ENCODE peak calls at places on chromosomes 12 and 14, in five cellular contexts. F, I, Q, D and P are unnamed samples.

GRCh38 chr12:4355843-4356327 is 23.6 kb downstream of the FGF23 start:
- DNase-seq in F (no peak), Q (peak; percentile 16), I (no peak), D (peak; percentile 49), P (no peak)

GRCh38 chr12:130707571-130707891 is 8.6 kb downstream of the RIMBP2 start:
- DNase-seq in D (no peak), Q (no peak), I (no peak), F (no peak), P (no peak)

GRCh38 chr12:121131941-121132341 is 735 bp upstream of the P2RX7 start:
- DNase-seq in I (no peak), Q (no peak), F (no peak), D (no peak), P (no peak)

GRCh38 chr14:58428011-58428807 is 690 bp downstream of the KIAA0586 start:
- DNase-seq in F (peak; percentile 69), D (peak; percentile 22), I (peak; percentile 23), Q (peak; percentile 21), P (peak; percentile 45)

GRCh38 chr12:120993496-120993895 is 15.2 kb downstream of the HNF1A start:
- DNase-seq in F (no peak), D (no peak), I (no peak), Q (no peak), P (no peak)

GRCh38 chr14:73723799-73724621 is 9.8 kb upstream of the PNMA1 start:
- DNase-seq in F (peak; percentile 91), D (peak; percentile 53), Q (no peak), I (peak; percentile 70), P (no peak)

GRCh38 chr12:39441963-39442894 is 691 bp downstream of the KIF21A start:
- DNase-seq in F (peak; percentile 6), D (peak; percentile 58), Q (peak; percentile 11), I (no peak), P (peak; percentile 29)

GRCh38 chr12:78490841-78491240 is 373.7 kb upstream of the SYT1 start:
- DNase-seq in Q (no peak), I (no peak), F (no peak), D (no peak), P (no peak)

GRCh38 chr12:43285248-43285647 is 266.8 kb downstream of the ADAMTS20 start:
- DNase-seq in Q (no peak), I (no peak), D (no peak), F (peak; percentile 47), P (no peak)

GRCh38 chr12:55720071-55720564 is at the start of gene RDH5:
- DNase-seq in D (peak; percentile 92), Q (peak; percentile 90), F (no peak), I (peak; percentile 87), P (peak; percentile 58)

GRCh38 chr12:5967645-5968415 is 22.8 kb upstream of the ANO2 start:
- DNase-seq in F (no peak), Q (no peak), I (no peak), D (no peak), P (no peak)

GRCh38 chr14:52111583-52111982 is 42.7 kb upstream of the NID2 start:
- DNase-seq in Q (no peak), F (no peak), D (no peak), I (no peak), P (no peak)

GRCh38 chr14:105055334-105055733 is 9.9 kb downstream of the GPR132 start:
- DNase-seq in I (no peak), D (no peak), Q (no peak), F (no peak), P (no peak)

GRCh38 chr14:95184413-95184790 is 27.1 kb upstream of the DICER1 start:
- DNase-seq in I (no peak), D (no peak), Q (no peak), F (no peak), P (no peak)

GRCh38 chr12:100545092-100545491 is 28.4 kb upstream of the GAS2L3 start:
- DNase-seq in D (no peak), F (no peak), Q (no peak), I (no peak), P (no peak)

GRCh38 chr12:66942741-66943465 is 264.0 kb upstream of the GRIP1 start:
- DNase-seq in I (no peak), Q (no peak), D (no peak), F (no peak), P (no peak)

GRCh38 chr12:47145188-47145587 is 65.4 kb upstream of the AMIGO2 start:
- DNase-seq in F (no peak), I (no peak), Q (no peak), D (no peak), P (no peak)

GRCh38 chr14:56733396-56733795 is 76.9 kb downstream of the OTX2 start:
- DNase-seq in Q (peak; percentile 79), F (no peak), I (no peak), D (no peak), P (no peak)

GRCh38 chr12:62776997-62777396 is 158.0 kb downstream of the PPM1H start:
- DNase-seq in D (no peak), Q (no peak), I (no peak), F (no peak), P (no peak)

GRCh38 chr12:102957339-102958050 is at the start of gene ASCL1:
- DNase-seq in Q (no peak), D (no peak), F (no peak), I (peak; percentile 57), P (no peak)

GRCh38 chr12:92539966-92540791 is 162.6 kb upstream of the PLEKHG7 start:
- DNase-seq in Q (no peak), D (no peak), I (no peak), F (no peak), P (no peak)

GRCh38 chr12:63940295-63940997 is 95.9 kb downstream of the SRGAP1 start:
- DNase-seq in I (no peak), Q (peak; percentile 76), F (no peak), D (no peak), P (no peak)

GRCh38 chr14:21070610-21071224 is 613 bp downstream of the ARHGEF40 start:
- DNase-seq in D (peak; percentile 78), F (no peak), Q (no peak), I (peak; percentile 66), P (no peak)

GRCh38 chr12:62767506-62767905 is 167.4 kb downstream of the PPM1H start:
- DNase-seq in Q (no peak), I (no peak), D (no peak), F (peak; percentile 17), P (no peak)

GRCh38 chr12:54133663-54134375 is 55.0 kb downstream of the SMUG1 start:
- DNase-seq in Q (no peak), D (no peak), F (no peak), I (no peak), P (no peak)